ENCODE peak calls at places on chromosomes 3 and 15, in ten cellular contexts. Y is GM03348, R is HFFc6, G is cardiac muscle cell, P is NCI-H226, E is DMS153, F is spleen, X is uterus, O is NCI-H1092 treated with DMSO at 0.1 percent for 48 hours, U is sigmoid colon. D is an unnamed sample.
A peak's percentile ranks its signal among the peaks of the same experiment; 100 is the strongest.

GRCh38 chr15:90388462-90389182 is 580 bp downstream of the IQGAP1 start:
- DNase-seq in Y (peak; percentile 78), R (peak; percentile 46), G (peak; percentile 56), P (peak; percentile 64), E (no peak), F (peak; percentile 95), X (peak; percentile 71), O (no peak), U (peak; percentile 86), D (peak; percentile 27)

GRCh38 chr3:177977381-177978158 is 558.7 kb upstream of the KCNMB2 start:
- DNase-seq in Y (peak; percentile 85), R (peak; percentile 74), G (peak; percentile 81), P (peak; percentile 90), E (no peak), F (no peak), X (no peak), O (no peak), U (no peak), D (peak; percentile 33)

GRCh38 chr3:101050866-101051265 is 57.6 kb upstream of the ABI3BP start:
- DNase-seq in Y (no peak), R (no peak), G (no peak), P (no peak), E (no peak), F (no peak), X (no peak), O (no peak), U (no peak), D (no peak)

GRCh38 chr15:99955532-99955931 is 222.3 kb upstream of the LYSMD4 start:
- DNase-seq in Y (peak; percentile 2), R (no peak), G (no peak), P (no peak), E (no peak), F (peak; percentile 33), X (peak; percentile 3), O (no peak), U (peak; percentile 28), D (no peak)

GRCh38 chr3:11350374-11350773 is 78.2 kb downstream of the ATG7 start:
- DNase-seq in Y (no peak), R (peak; percentile 23), G (no peak), P (no peak), E (no peak), F (no peak), X (no peak), O (no peak), U (no peak), D (no peak)

GRCh38 chr15:58307313-58307961 is 124.4 kb upstream of the LIPC start:
- DNase-seq in Y (peak; percentile 62), R (peak; percentile 51), G (peak; percentile 60), P (peak; percentile 67), E (no peak), F (no peak), X (no peak), O (no peak), U (no peak), D (no peak)

GRCh38 chr3:169662215-169663070 is 1.1 kb downstream of the MECOM start:
- DNase-seq in Y (peak; percentile 83), R (peak; percentile 21), G (peak; percentile 89), P (peak; percentile 60), E (peak; percentile 82), F (peak; percentile 88), X (peak; percentile 45), O (peak; percentile 91), U (no peak), D (peak; percentile 72)

GRCh38 chr3:188465311-188465710 is 311.4 kb downstream of the LPP start:
- DNase-seq in Y (no peak), R (no peak), G (no peak), P (no peak), E (no peak), F (no peak), X (no peak), O (no peak), U (no peak), D (no peak)

GRCh38 chr3:125055165-125055912 is 458 bp downstream of the HEG1 start:
- DNase-seq in Y (peak; percentile 74), R (no peak), G (peak; percentile 29), P (no peak), E (no peak), F (peak; percentile 87), X (peak; percentile 40), O (no peak), U (no peak), D (no peak)

GRCh38 chr3:135851201-135852061 is 114.1 kb upstream of the PPP2R3A start:
- DNase-seq in Y (peak; percentile 32), R (peak; percentile 37), G (no peak), P (no peak), E (peak; percentile 24), F (no peak), X (no peak), O (no peak), U (no peak), D (no peak)

GRCh38 chr3:50611464-50612233 is at the start of gene CISH:
- DNase-seq in Y (peak; percentile 96), R (peak; percentile 88), G (peak; percentile 99), P (peak; percentile 77), E (peak; percentile 56), F (peak; percentile 99), X (peak; percentile 93), O (peak; percentile 83), U (peak; percentile 97), D (peak; percentile 98)

GRCh38 chr3:16817201-16817600 is 67.6 kb upstream of the PLCL2 start:
- DNase-seq in Y (no peak), R (no peak), G (no peak), P (no peak), E (no peak), F (no peak), X (no peak), O (no peak), U (no peak), D (no peak)

GRCh38 chr3:39812537-39812936 is 3.1 kb downstream of the MYRIP start:
- DNase-seq in Y (no peak), R (no peak), G (peak; percentile 29), P (no peak), E (no peak), F (no peak), X (no peak), O (no peak), U (no peak), D (peak; percentile 23)

GRCh38 chr15:70049701-70050445 is 47.8 kb downstream of the TLE3 start:
- DNase-seq in Y (no peak), R (no peak), G (no peak), P (no peak), E (no peak), F (peak; percentile 63), X (no peak), O (no peak), U (peak; percentile 54), D (no peak)

GRCh38 chr3:183824761-183825379 is 507 bp downstream of the MAP6D1 start:
- DNase-seq in Y (peak; percentile 79), R (no peak), G (peak; percentile 9), P (no peak), E (no peak), F (peak; percentile 77), X (no peak), O (no peak), U (no peak), D (no peak)

GRCh38 chr15:74866090-74866489 is 7.1 kb downstream of the SCAMP2 start:
- DNase-seq in Y (peak; percentile 74), R (peak; percentile 74), G (peak; percentile 42), P (peak; percentile 66), E (no peak), F (no peak), X (peak; percentile 42), O (no peak), U (no peak), D (peak; percentile 71)

GRCh38 chr3:131396170-131396569 is 14.6 kb downstream of the NUDT16 start:
- DNase-seq in Y (peak; percentile 27), R (no peak), G (peak; percentile 22), P (no peak), E (no peak), F (no peak), X (no peak), O (no peak), U (peak; percentile 75), D (no peak)

GRCh38 chr3:138188013-138188352 is 882 bp downstream of the ARMC8 start:
- DNase-seq in Y (no peak), R (peak; percentile 48), G (peak; percentile 79), P (no peak), E (no peak), F (no peak), X (peak; percentile 31), O (no peak), U (peak; percentile 66), D (peak; percentile 52)

GRCh38 chr3:57161131-57161538 is 4.0 kb downstream of the IL17RD start:
- DNase-seq in Y (no peak), R (no peak), G (peak; percentile 47), P (no peak), E (no peak), F (no peak), X (no peak), O (no peak), U (no peak), D (no peak)

GRCh38 chr3:37200141-37200540 is 25.8 kb upstream of the LRRFIP2 start:
- DNase-seq in Y (no peak), R (no peak), G (no peak), P (no peak), E (no peak), F (no peak), X (no peak), O (no peak), U (no peak), D (peak; percentile 97)

GRCh38 chr3:113223831-113224240 is 12.5 kb downstream of the BOC start:
- DNase-seq in Y (peak; percentile 45), R (no peak), G (no peak), P (no peak), E (no peak), F (peak; percentile 79), X (no peak), O (no peak), U (no peak), D (no peak)

GRCh38 chr15:39976291-39977274 is 42.7 kb downstream of the EIF2AK4 start:
- DNase-seq in Y (peak; percentile 86), R (peak; percentile 53), G (peak; percentile 64), P (no peak), E (no peak), F (peak; percentile 76), X (peak; percentile 47), O (peak; percentile 62), U (peak; percentile 82), D (peak; percentile 42)

GRCh38 chr3:144843099-144843498 is 871.5 kb downstream of the DIPK2A start:
- DNase-seq in Y (no peak), R (no peak), G (no peak), P (no peak), E (no peak), F (no peak), X (no peak), O (no peak), U (no peak), D (no peak)

GRCh38 chr15:63446260-63446659 is 58.1 kb upstream of the USP3 start:
- DNase-seq in Y (no peak), R (no peak), G (no peak), P (no peak), E (no peak), F (no peak), X (no peak), O (no peak), U (no peak), D (no peak)

D was measured in trophoblast cell.